ENCODE peak calls at places on chromosomes 2 and 18, in six cellular contexts. Q, T, Y, K, B and V are unnamed samples.
A peak's percentile ranks its signal among the peaks of the same experiment; 100 is the strongest.

GRCh38 chr18:74198453-74198852 is 50.1 kb downstream of the TIMM21 start:
- DNase-seq in Q (no peak), T (no peak), Y (no peak), K (no peak), B (no peak), V (no peak)

GRCh38 chr2:66568650-66569300 is 133.8 kb downstream of the MEIS1 start:
- DNase-seq in Q (no peak), T (no peak), Y (no peak), K (no peak), B (no peak), V (no peak)

GRCh38 chr2:216023055-216023648 is 9.8 kb upstream of the MREG start:
- DNase-seq in Q (peak; percentile 52), T (peak; percentile 31), Y (peak; percentile 57), K (peak; percentile 60), B (peak; percentile 48), V (no peak)

GRCh38 chr2:161898633-161899032 is 175.4 kb downstream of the DPP4 start:
- DNase-seq in Q (no peak), T (no peak), Y (no peak), K (no peak), B (no peak), V (no peak)

GRCh38 chr2:222919841-222920609 is 59.2 kb downstream of the ACSL3 start:
- DNase-seq in Q (peak; percentile 96), T (no peak), Y (no peak), K (peak; percentile 95), B (no peak), V (no peak)

GRCh38 chr2:17541514-17541950 is 1.0 kb downstream of the VSNL1 start:
- DNase-seq in Q (no peak), T (no peak), Y (no peak), K (no peak), B (no peak), V (no peak)

GRCh38 chr2:119223521-119224390 is at the start of gene STEAP3:
- DNase-seq in Q (peak; percentile 35), T (peak; percentile 65), Y (peak; percentile 90), K (peak; percentile 55), B (peak; percentile 54), V (peak; percentile 71)

GRCh38 chr18:76391038-76391437 is 104.0 kb downstream of the ZNF516 start:
- DNase-seq in Q (no peak), T (no peak), Y (no peak), K (no peak), B (no peak), V (no peak)

GRCh38 chr2:238450440-238450861 is 23.7 kb downstream of the ASB1 start:
- DNase-seq in Q (no peak), T (no peak), Y (no peak), K (no peak), B (no peak), V (no peak)

GRCh38 chr2:238448031-238448955 is 21.6 kb downstream of the ASB1 start:
- DNase-seq in Q (no peak), T (no peak), Y (no peak), K (no peak), B (no peak), V (no peak)

GRCh38 chr2:238446371-238446770 is 19.6 kb downstream of the ASB1 start:
- DNase-seq in Q (no peak), T (no peak), Y (no peak), K (no peak), B (no peak), V (no peak)

GRCh38 chr2:238449909-238450417 is 23.2 kb downstream of the ASB1 start:
- DNase-seq in Q (peak; percentile 51), T (no peak), Y (no peak), K (peak; percentile 70), B (no peak), V (no peak)

GRCh38 chr2:238449241-238449640 is 22.5 kb downstream of the ASB1 start:
- DNase-seq in Q (no peak), T (no peak), Y (no peak), K (no peak), B (no peak), V (no peak)
- H3K23ac ChIP-seq in Q (no peak overlapping the region), T (no peak overlapping the region), Y (no peak overlapping the region), K (no peak overlapping the region), B (no peak overlapping the region), V (no peak overlapping the region)

DNA sequence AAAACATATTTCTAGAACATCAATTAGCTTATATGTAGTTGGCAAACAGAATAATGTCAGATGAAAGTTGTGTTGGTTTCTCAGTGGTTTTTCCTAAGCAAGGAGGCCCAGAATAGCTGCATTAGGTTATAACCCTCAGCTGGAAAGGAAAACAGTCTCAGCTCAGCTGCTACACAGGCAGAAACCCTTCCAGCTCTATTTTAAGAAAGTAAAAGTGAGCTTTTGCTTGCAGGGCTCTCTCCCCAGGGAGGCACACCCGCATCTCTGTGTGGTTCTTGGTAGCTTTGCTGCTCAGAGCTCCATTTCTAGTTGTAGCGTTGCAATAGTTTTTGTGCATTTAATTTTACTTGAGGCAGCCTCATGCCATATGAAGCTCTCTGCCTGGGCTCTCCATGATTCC is 54.6 kb downstream of the PIKFYVE start:
- DNase-seq in Q (no peak), T (no peak), Y (no peak), K (peak; percentile 17), B (no peak), V (no peak)
- H3K4me2 ChIP-seq in Q (no peak overlapping the region), T (no peak overlapping the region), Y (no peak overlapping the region), K (no peak overlapping the region), B (no peak overlapping the region), V (no peak overlapping the region)

GRCh38 chr18:24413148-24413547 is 13.3 kb upstream of the IMPACT start:
- DNase-seq in Q (no peak), T (no peak), Y (peak; percentile 56), K (no peak), B (no peak), V (no peak)
- H2AFZ ChIP-seq in Q (peak overlapping the region; percentile 40), T (peak overlapping the region; percentile 95), Y (no peak overlapping the region), K (no peak overlapping the region), B (no peak overlapping the region), V (peak overlapping the region; percentile 1)

DNA sequence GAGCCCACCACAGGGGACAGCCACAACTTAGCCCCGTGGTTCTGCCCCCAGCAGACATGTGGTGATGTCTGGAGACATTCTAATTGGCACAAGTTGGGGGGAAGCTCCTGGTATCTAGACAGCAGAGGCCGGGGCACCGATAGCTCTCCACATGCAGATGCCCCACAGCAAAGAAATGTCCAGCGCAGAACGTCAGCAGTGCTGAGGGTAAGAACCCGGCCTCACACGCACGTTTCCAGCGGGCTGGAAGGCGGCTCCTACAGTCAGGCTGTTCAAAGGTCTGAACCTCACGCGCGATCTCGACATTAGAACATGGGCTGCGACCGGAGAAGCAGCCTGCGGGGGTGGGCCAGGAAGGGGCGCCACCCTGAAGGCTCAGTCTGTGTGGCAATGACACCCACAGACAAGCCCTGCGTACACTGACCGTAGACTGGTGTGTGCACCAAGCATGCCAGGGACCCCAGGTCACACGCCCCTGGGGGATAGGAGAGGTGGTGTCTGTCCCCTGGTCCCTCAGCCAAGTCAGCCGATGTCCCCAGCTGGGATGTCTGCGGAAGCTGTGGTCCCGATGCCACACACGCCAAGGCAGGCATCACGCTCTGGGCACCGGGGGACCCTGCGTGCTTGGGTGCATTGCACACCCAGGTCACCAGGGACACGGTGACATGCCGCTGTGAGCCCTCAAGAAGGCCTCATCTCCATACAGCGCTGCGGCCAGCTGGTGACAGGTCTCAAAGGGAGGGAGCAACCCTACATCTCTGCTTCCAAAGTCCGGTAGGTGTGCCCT is 66.3 kb downstream of the PARD6G start:
- DNase-seq in Q (no peak), T (no peak), Y (no peak), K (no peak), B (no peak), V (no peak)
- H3K23ac ChIP-seq in Q (no peak overlapping the region), T (no peak overlapping the region), Y (no peak overlapping the region), K (no peak overlapping the region), B (no peak overlapping the region), V (peak overlapping the region; percentile 45)

DNA sequence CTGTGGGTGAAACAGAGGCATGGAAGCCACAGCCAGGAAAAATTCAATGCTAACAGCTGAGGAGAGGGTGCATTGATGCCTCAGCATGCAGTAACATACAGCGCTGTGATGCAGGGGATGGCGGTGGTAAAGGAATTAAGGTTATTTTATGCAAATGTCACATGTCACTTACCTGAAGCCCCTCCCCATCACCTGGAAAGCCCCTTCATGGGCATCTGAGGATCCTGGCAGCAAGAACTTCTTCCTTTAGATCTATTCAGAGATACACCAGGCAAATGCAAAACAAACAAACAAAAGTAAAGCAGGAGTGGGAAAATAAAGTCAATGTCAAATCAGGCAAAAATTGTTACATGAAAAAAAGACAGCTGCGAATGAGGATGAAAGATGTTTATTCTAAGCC is 1.7 kb upstream of the SP110 start:
- DNase-seq in Q (no peak), T (no peak), Y (no peak), K (no peak), B (no peak), V (no peak)
- H3K4me2 ChIP-seq in Q (no peak overlapping the region), T (no peak overlapping the region), Y (no peak overlapping the region), K (no peak overlapping the region), B (no peak overlapping the region), V (no peak overlapping the region)

DNA sequence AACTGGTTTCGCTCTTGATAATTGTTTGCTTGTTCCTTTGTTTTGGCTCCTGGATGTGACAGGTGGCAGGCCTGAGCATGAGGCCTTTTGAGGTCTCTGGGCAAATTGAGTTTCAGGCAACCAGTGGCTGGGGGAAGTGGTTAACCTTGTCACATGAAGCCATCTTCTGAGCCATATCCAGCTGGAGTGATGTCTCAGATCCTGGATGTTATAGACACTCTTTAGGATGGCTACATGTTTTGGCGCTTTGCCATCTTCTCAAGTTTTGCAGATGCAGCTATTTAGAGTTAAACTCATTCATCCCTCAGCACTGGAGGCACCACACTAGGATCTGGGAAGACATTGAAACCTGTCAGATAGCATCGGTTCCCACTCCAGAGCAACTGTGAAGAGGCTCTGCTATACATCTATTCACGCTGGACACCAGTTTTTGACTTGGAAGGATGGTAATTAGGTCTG is 25.3 kb upstream of the TACR1 start:
- DNase-seq in Q (peak; percentile 10), T (no peak), Y (no peak), K (peak; percentile 10), B (no peak), V (no peak)
- H2AFZ ChIP-seq in Q (no peak overlapping the region), T (no peak overlapping the region), Y (no peak overlapping the region), K (no peak overlapping the region), B (no peak overlapping the region), V (no peak overlapping the region)

DNA sequence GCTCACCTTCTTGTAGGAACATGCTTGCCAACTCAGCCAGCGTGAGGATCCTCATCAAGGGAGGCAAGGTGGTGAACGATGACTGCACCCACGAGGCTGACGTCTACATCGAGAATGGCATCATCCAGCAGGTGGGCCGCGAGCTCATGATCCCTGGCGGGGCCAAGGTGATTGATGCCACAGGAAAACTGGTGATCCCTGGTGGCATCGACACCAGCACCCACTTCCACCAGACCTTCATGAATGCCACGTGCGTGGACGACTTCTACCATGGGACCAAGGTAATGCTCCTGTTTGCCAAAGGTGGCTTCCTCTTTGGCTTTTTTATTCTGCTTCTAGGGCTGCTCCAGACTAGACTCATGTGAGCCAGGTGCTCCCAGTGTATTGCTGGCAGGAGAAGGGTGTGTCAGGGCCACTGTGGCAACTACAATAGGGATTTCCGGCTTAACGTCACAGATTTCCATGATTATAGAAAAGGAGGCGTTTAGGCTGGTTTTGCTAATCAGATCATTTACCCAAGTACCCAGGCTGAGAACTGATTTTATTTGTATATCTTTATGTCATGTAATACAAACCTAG is 50.6 kb downstream of the DPYSL5 start:
- DNase-seq in Q (no peak), T (no peak), Y (no peak), K (no peak), B (no peak), V (no peak)
- H3K23ac ChIP-seq in Q (no peak overlapping the region), T (no peak overlapping the region), Y (no peak overlapping the region), K (no peak overlapping the region), B (no peak overlapping the region), V (peak overlapping the region; percentile 68)